ENCODE peak calls at places on chromosome 3, in eight cellular contexts. M is heart left ventricle; T is NCI-H187; R is activated naive CD4-positive, alpha-beta T cell treated with anti-CD3 and anti-CD28 coated beads, Interleukin-2, amount 50 U/mL, for 72 hours; U is activated CD8-positive, alpha-beta memory T cell treated with anti-CD3 and anti-CD28 coated beads for 4 hours; N is ecto neural progenitor cell; Z is IMR-90; L is choroid plexus epithelial cell. H is an unnamed sample.

GRCh38 chr3:141798455-141798854 is 35.2 kb downstream of the GRK7 start:
- DNase-seq in M (no peak), T (no peak), R (no peak), U (no peak), N (no peak), Z (no peak), L (peak; percentile 70), H (no peak)

GRCh38 chr3:32794487-32795308 is 23.1 kb upstream of the TRIM71 start:
- DNase-seq in M (no peak), T (no peak), R (no peak), U (no peak), N (no peak), Z (peak; percentile 64), L (peak; percentile 21), H (no peak)

GRCh38 chr3:14758297-14758696 is 60.5 kb upstream of the FGD5 start:
- DNase-seq in M (no peak), T (no peak), R (no peak), U (no peak), N (no peak), Z (no peak), L (no peak), H (peak; percentile 76)

GRCh38 chr3:31288641-31289100 is 244.1 kb upstream of the STT3B start:
- DNase-seq in M (peak; percentile 48), T (no peak), R (no peak), U (no peak), N (peak; percentile 86), Z (peak; percentile 60), L (peak; percentile 82), H (no peak)

GRCh38 chr3:179149239-179149887 is 1.2 kb downstream of the PIK3CA start:
- DNase-seq in M (no peak), T (peak; percentile 47), R (peak; percentile 63), U (no peak), N (no peak), Z (peak; percentile 32), L (peak; percentile 56), H (no peak)

GRCh38 chr3:130870423-130870822 is 23.5 kb upstream of the ATP2C1 start:
- DNase-seq in M (no peak), T (no peak), R (no peak), U (no peak), N (no peak), Z (no peak), L (no peak), H (no peak)

GRCh38 chr3:71646971-71647370 is 63.4 kb upstream of the FOXP1 start:
- DNase-seq in M (no peak), T (no peak), R (no peak), U (no peak), N (no peak), Z (no peak), L (no peak), H (no peak)

GRCh38 chr3:119716998-119717397 is 14.2 kb downstream of the CFAP91 start:
- DNase-seq in M (no peak), T (no peak), R (no peak), U (no peak), N (no peak), Z (no peak), L (no peak), H (no peak)

GRCh38 chr3:108493862-108494261 is 16.5 kb downstream of the MYH15 start:
- DNase-seq in M (peak; percentile 48), T (no peak), R (no peak), U (no peak), N (no peak), Z (no peak), L (no peak), H (no peak)

GRCh38 chr3:123469323-123469995 is 20.6 kb upstream of the ADCY5 start:
- DNase-seq in M (no peak), T (no peak), R (no peak), U (no peak), N (no peak), Z (no peak), L (no peak), H (peak; percentile 82)

GRCh38 chr3:46675843-46676567 is 17.5 kb downstream of the ALS2CL start:
- DNase-seq in M (peak; percentile 55), T (no peak), R (no peak), U (no peak), N (no peak), Z (peak; percentile 29), L (no peak), H (no peak)

GRCh38 chr3:55854395-55854994 is 367.4 kb upstream of the WNT5A start:
- DNase-seq in M (no peak), T (no peak), R (no peak), U (no peak), N (no peak), Z (no peak), L (no peak), H (no peak)

GRCh38 chr3:52396011-52396906 is 48.6 kb downstream of the SEMA3G start:
- DNase-seq in M (peak; percentile 33), T (no peak), R (no peak), U (no peak), N (no peak), Z (no peak), L (no peak), H (no peak)

GRCh38 chr3:49723301-49723630 is 485 bp downstream of the GMPPB start:
- DNase-seq in M (peak; percentile 75), T (peak; percentile 10), R (peak; percentile 76), U (no peak), N (no peak), Z (peak; percentile 37), L (peak; percentile 56), H (peak; percentile 91)

GRCh38 chr3:167740961-167741587 is 5.6 kb downstream of the SERPINI1 start:
- DNase-seq in M (no peak), T (no peak), R (no peak), U (no peak), N (peak; percentile 54), Z (peak; percentile 42), L (peak; percentile 78), H (no peak)

GRCh38 chr3:102532901-102533300 is 98.1 kb downstream of the ZPLD1 start:
- DNase-seq in M (no peak), T (no peak), R (no peak), U (no peak), N (no peak), Z (peak; percentile 4), L (peak; percentile 19), H (no peak)

GRCh38 chr3:123807820-123808219 is 76.3 kb downstream of the MYLK start:
- DNase-seq in M (no peak), T (no peak), R (no peak), U (no peak), N (no peak), Z (no peak), L (no peak), H (no peak)

GRCh38 chr3:107981471-107982111 is 109.2 kb downstream of the CD47 start:
- DNase-seq in M (peak; percentile 71), T (no peak), R (no peak), U (no peak), N (no peak), Z (no peak), L (no peak), H (no peak)

GRCh38 chr3:139559541-139559940 is 20.0 kb upstream of the RBP1 start:
- DNase-seq in M (no peak), T (no peak), R (no peak), U (no peak), N (no peak), Z (peak; percentile 49), L (no peak), H (no peak)

GRCh38 chr3:153130312-153130977 is 31.6 kb upstream of the RAP2B start:
- DNase-seq in M (no peak), T (no peak), R (no peak), U (no peak), N (no peak), Z (peak; percentile 82), L (peak; percentile 77), H (no peak)

GRCh38 chr3:134236505-134236904 is 14.2 kb downstream of the RYK start:
- DNase-seq in M (no peak), T (no peak), R (no peak), U (no peak), N (no peak), Z (no peak), L (peak; percentile 32), H (no peak)

GRCh38 chr3:42960282-42960681 is 18.8 kb upstream of the GASK1A start:
- DNase-seq in M (no peak), T (no peak), R (no peak), U (no peak), N (no peak), Z (peak; percentile 4), L (peak; percentile 39), H (no peak)

GRCh38 chr3:142916611-142917010 is 27.7 kb upstream of the PCOLCE2 start:
- DNase-seq in M (no peak), T (no peak), R (no peak), U (no peak), N (no peak), Z (no peak), L (no peak), H (no peak)

GRCh38 chr3:43289401-43289800 is 3.1 kb downstream of the SNRK start:
- DNase-seq in M (no peak), T (no peak), R (no peak), U (no peak), N (no peak), Z (no peak), L (no peak), H (no peak)

GRCh38 chr3:124158174-124158812 is 166.4 kb upstream of the ROPN1 start:
- DNase-seq in M (no peak), T (no peak), R (no peak), U (no peak), N (no peak), Z (no peak), L (no peak), H (no peak)

GRCh38 chr3:128878556-128879124 is 780 bp upstream of the ACAD9 start:
- DNase-seq in M (no peak), T (no peak), R (no peak), U (no peak), N (no peak), Z (peak; percentile 77), L (peak; percentile 73), H (no peak)

GRCh38 chr3:69499899-69500316 is 114.0 kb upstream of the FRMD4B start:
- DNase-seq in M (peak; percentile 79), T (no peak), R (no peak), U (no peak), N (no peak), Z (no peak), L (peak; percentile 50), H (no peak)

GRCh38 chr3:54344601-54345216 is 222.4 kb downstream of the CACNA2D3 start:
- DNase-seq in M (no peak), T (no peak), R (no peak), U (no peak), N (no peak), Z (no peak), L (no peak), H (no peak)

GRCh38 chr3:13009132-13009945 is 63.9 kb downstream of the IQSEC1 start:
- DNase-seq in M (peak; percentile 91), T (no peak), R (peak; percentile 82), U (peak; percentile 37), N (no peak), Z (no peak), L (no peak), H (no peak)

GRCh38 chr3:47650294-47650693 is 71.6 kb upstream of the CSPG5 start:
- DNase-seq in M (no peak), T (no peak), R (no peak), U (no peak), N (no peak), Z (no peak), L (no peak), H (no peak)

GRCh38 chr3:45426161-45426560 is 37.8 kb downstream of the LARS2 start:
- DNase-seq in M (no peak), T (peak; percentile 19), R (no peak), U (no peak), N (no peak), Z (no peak), L (no peak), H (no peak)